ENCODE peak calls at places on chromosomes 7 and 10, in five cellular contexts. U is Calu3, K is breast epithelium, E is fibroblast of the aortic adventitia, H is retinal pigment epithelial cell. C is an unnamed sample.

GRCh38 chr7:140671966-140672365 is 779 bp upstream of the ADCK2 start:
- DNase-seq in U (no peak), K (no peak), E (no peak), H (no peak), C (no peak)

GRCh38 chr7:123948122-123948521 is 23.1 kb downstream of the SPAM1 start:
- DNase-seq in U (no peak), K (no peak), E (no peak), H (no peak), C (no peak)

GRCh38 chr10:59606551-59606961 is 103.1 kb downstream of the SLC16A9 start:
- DNase-seq in U (no peak), K (no peak), E (peak; percentile 43), H (peak; percentile 88), C (no peak)

GRCh38 chr10:89904755-89905154 is 203.4 kb downstream of the KIF20B start:
- DNase-seq in U (no peak), K (no peak), E (no peak), H (no peak), C (no peak)

GRCh38 chr10:21526952-21527633 is 1.6 kb upstream of the SKIDA1 start:
- DNase-seq in U (peak; percentile 50), K (no peak), E (peak; percentile 68), H (no peak), C (peak; percentile 52)

GRCh38 chr7:153423190-153423549 is 629.0 kb upstream of the DPP6 start:
- DNase-seq in U (no peak), K (no peak), E (no peak), H (no peak), C (no peak)

GRCh38 chr7:157276731-157277562 is 59.9 kb upstream of the DNAJB6 start:
- DNase-seq in U (no peak), K (no peak), E (no peak), H (no peak), C (no peak)

GRCh38 chr7:118349604-118350003 is 125.1 kb downstream of the ANKRD7 start:
- DNase-seq in U (no peak), K (no peak), E (no peak), H (no peak), C (no peak)

GRCh38 chr10:70223728-70224127 is 9.5 kb downstream of the PPA1 start:
- DNase-seq in U (no peak), K (no peak), E (peak; percentile 48), H (no peak), C (no peak)

GRCh38 chr7:81327873-81328272 is 409.0 kb upstream of the SEMA3C start:
- DNase-seq in U (no peak), K (no peak), E (no peak), H (no peak), C (no peak)

GRCh38 chr10:1070939-1071338 is 14.8 kb downstream of the WDR37 start:
- DNase-seq in U (no peak), K (no peak), E (peak; percentile 16), H (no peak), C (no peak)

GRCh38 chr7:26307226-26307625 is 15.6 kb downstream of the SNX10 start:
- DNase-seq in U (no peak), K (no peak), E (peak; percentile 1), H (no peak), C (no peak)

GRCh38 chr10:72297968-72298773 is 24.4 kb downstream of the DDIT4 start:
- DNase-seq in U (peak; percentile 99), K (peak; percentile 98), E (peak; percentile 98), H (peak; percentile 98), C (peak; percentile 89)

DNA sequence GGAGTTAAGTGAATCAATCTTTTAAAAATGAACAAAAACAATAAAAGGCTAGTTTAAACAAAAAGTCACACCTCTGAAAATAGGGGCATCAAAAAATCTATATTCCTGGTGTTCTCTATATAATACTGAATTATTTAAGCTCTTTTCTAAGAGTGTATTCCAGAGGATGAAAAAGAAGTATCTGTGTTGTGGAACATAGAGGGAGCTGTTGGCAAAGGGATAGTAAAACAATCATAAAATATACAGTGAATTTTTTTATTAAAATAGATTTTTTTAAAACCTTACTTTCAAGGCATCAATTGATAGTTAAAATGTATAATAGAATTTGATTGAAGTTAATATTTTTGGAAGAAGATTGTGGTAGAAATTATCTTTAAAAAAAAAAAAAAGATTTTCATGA is 1409.1 kb upstream of the CELF2 start:
- DNase-seq in U (no peak), K (no peak), E (peak; percentile 2), H (no peak), C (no peak)
- TF ChIP-seq CTCF in U (no peak), K (no peak), E (no peak), H (peak; percentile 57), C (no peak)

GRCh38 chr10:18312385-18313145 is 172.3 kb downstream of the CACNB2 start:
- DNase-seq in U (no peak), K (no peak), E (peak; percentile 71), H (peak; percentile 17), C (no peak)
- TF ChIP-seq CTCF in U (no peak), K (peak; percentile 21), E (peak; percentile 48), H (peak; percentile 60), C (no peak)

DNA sequence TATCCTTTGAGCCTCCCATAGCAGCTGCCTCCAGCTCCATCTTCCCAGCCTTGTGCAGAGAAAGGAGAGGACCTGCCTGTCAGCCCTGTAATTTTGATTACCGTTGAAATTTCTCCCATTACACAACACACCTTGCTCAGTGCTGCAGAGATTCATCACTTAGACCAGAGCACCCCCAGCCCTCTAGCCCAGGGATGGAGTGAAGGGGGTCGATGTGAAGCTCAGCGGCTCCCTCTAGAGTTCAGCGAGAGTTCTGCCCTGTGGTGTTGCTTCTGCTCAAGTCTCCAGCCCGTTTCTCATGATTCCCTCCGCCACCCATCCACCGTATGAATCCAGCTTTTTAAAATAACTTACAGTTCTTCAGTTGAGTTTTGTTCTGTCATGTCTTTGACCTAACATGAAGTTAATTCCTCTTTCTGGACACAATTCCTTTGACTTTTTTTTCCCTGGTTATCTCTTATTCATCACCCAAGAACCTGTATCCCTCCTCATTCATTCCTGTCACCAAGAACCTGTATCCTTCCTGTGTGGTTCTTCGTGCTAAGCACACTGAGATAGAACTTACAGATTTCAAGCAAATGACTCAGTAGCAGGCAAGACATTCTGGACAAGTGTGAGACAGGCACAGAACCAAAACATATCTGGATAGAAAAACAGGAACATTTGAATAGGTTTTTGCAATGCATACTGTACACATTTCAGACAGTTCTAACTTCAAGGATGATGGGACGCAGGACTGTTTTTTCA is 34.9 kb upstream of the ZNF32 start:
- DNase-seq in U (peak; percentile 33), K (no peak), E (peak; percentile 61), H (no peak), C (no peak)
- TF ChIP-seq CTCF in U (peak; percentile 35), K (peak; percentile 24), E (peak; percentile 56), H (peak; percentile 66), C (no peak)

GRCh38 chr10:123569436-123570010 is 96.6 kb upstream of the GPR26 start:
- DNase-seq in U (no peak), K (no peak), E (no peak), H (no peak), C (no peak)

GRCh38 chr10:123570898-123571515 is 95.1 kb upstream of the GPR26 start:
- DNase-seq in U (no peak), K (no peak), E (no peak), H (no peak), C (no peak)

GRCh38 chr10:123567984-123568745 is 98.0 kb upstream of the GPR26 start:
- DNase-seq in U (no peak), K (no peak), E (no peak), H (no peak), C (no peak)

GRCh38 chr10:123570051-123570897 is 95.9 kb upstream of the GPR26 start:
- DNase-seq in U (no peak), K (no peak), E (no peak), H (no peak), C (no peak)

DNA sequence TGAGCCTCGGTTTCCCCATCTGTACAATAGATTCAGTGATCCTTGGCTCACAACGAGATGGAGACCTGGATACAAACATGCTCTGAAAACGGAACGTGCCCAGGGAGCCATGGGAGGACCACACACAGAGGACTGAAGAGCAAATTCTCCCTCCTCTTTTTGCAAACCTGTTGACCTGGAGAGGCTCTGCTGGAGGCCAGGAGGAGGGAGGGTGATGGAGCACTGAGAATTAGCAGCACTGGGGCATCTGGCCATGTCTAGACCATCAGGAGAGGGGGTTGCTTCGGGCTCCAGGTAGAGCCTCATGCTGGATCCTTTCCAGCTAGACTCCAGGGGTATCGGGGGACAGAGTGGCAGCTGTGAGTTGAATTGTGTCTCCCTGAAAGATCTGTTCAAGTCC is 97.4 kb upstream of the GPR26 start:
- DNase-seq in U (no peak), K (no peak), E (no peak), H (no peak), C (no peak)
- TF ChIP-seq CTCF in U (no peak), K (no peak), E (no peak), H (no peak), C (no peak)

GRCh38 chr10:25336330-25336729 is 161.5 kb downstream of the GPR158 start:
- DNase-seq in U (no peak), K (no peak), E (no peak), H (no peak), C (no peak)
- TF ChIP-seq CTCF in U (no peak), K (no peak), E (no peak), H (no peak), C (no peak)

GRCh38 chr10:101052285-101052684 is 9.5 kb upstream of the KAZALD1 start:
- DNase-seq in U (no peak), K (no peak), E (peak; percentile 85), H (peak; percentile 96), C (no peak)

GRCh38 chr10:101056365-101057151 is 5.2 kb upstream of the KAZALD1 start:
- DNase-seq in U (no peak), K (no peak), E (no peak), H (no peak), C (no peak)

GRCh38 chr10:101054351-101054750 is 7.4 kb upstream of the KAZALD1 start:
- DNase-seq in U (no peak), K (no peak), E (no peak), H (no peak), C (no peak)

GRCh38 chr10:101053516-101053915 is 8.3 kb upstream of the KAZALD1 start:
- DNase-seq in U (no peak), K (no peak), E (peak; percentile 68), H (no peak), C (no peak)

GRCh38 chr10:101055416-101055815 is 6.4 kb upstream of the KAZALD1 start:
- DNase-seq in U (no peak), K (no peak), E (no peak), H (no peak), C (no peak)
- TF ChIP-seq CTCF in U (no peak), K (no peak), E (no peak), H (peak; percentile 34), C (no peak)